ENCODE peak calls at places on chromosomes 12 and 14, in nine cellular contexts. One of them, this sample, is unnamed.

GRCh38 chr14:80930836-80931389 is 10.6 kb downstream of the CEP128 start:
- DNase-seq in A549: peak
- DNase-seq in CD4-positive, alpha-beta T cell: peak
- DNase-seq in stomach: no peak
- DNase-seq in WERI-Rb-1: no peak
- DNase-seq in progenitor cell of endocrine pancreas: no peak
- DNase-seq in mucosa of descending colon: no peak
- DNase-seq in CD14-positive monocyte: peak
- DNase-seq in left ventricle myocardium inferior: no peak
- DNase-seq in this sample: peak

GRCh38 chr12:110704750-110705149 is 15.8 kb upstream of the HVCN1 start:
- DNase-seq in A549: peak
- DNase-seq in CD4-positive, alpha-beta T cell: no peak
- DNase-seq in stomach: peak
- DNase-seq in WERI-Rb-1: peak
- DNase-seq in progenitor cell of endocrine pancreas: peak
- DNase-seq in mucosa of descending colon: no peak
- DNase-seq in CD14-positive monocyte: no peak
- DNase-seq in left ventricle myocardium inferior: no peak
- DNase-seq in this sample: no peak

GRCh38 chr12:62695696-62696095 is 229.1 kb downstream of the MON2 start:
- DNase-seq in A549: no peak
- DNase-seq in CD4-positive, alpha-beta T cell: no peak
- DNase-seq in stomach: no peak
- DNase-seq in WERI-Rb-1: no peak
- DNase-seq in progenitor cell of endocrine pancreas: no peak
- DNase-seq in mucosa of descending colon: no peak
- DNase-seq in CD14-positive monocyte: no peak
- DNase-seq in left ventricle myocardium inferior: no peak
- DNase-seq in this sample: no peak

GRCh38 chr12:62426095-62426488 is 40.5 kb upstream of the MON2 start:
- DNase-seq in A549: no peak
- DNase-seq in CD4-positive, alpha-beta T cell: no peak
- DNase-seq in stomach: no peak
- DNase-seq in WERI-Rb-1: no peak
- DNase-seq in progenitor cell of endocrine pancreas: no peak
- DNase-seq in mucosa of descending colon: no peak
- DNase-seq in CD14-positive monocyte: no peak
- DNase-seq in left ventricle myocardium inferior: no peak
- DNase-seq in this sample: no peak

GRCh38 chr14:96176275-96176674 is 28.4 kb upstream of the BDKRB2 start:
- DNase-seq in A549: no peak
- DNase-seq in CD4-positive, alpha-beta T cell: no peak
- DNase-seq in stomach: no peak
- DNase-seq in WERI-Rb-1: no peak
- DNase-seq in progenitor cell of endocrine pancreas: no peak
- DNase-seq in mucosa of descending colon: no peak
- DNase-seq in CD14-positive monocyte: no peak
- DNase-seq in left ventricle myocardium inferior: no peak
- DNase-seq in this sample: no peak

GRCh38 chr14:50533806-50534205 is 1.4 kb upstream of the MAP4K5 start:
- DNase-seq in A549: no peak
- DNase-seq in CD4-positive, alpha-beta T cell: no peak
- DNase-seq in stomach: no peak
- DNase-seq in WERI-Rb-1: no peak
- DNase-seq in progenitor cell of endocrine pancreas: no peak
- DNase-seq in mucosa of descending colon: no peak
- DNase-seq in CD14-positive monocyte: no peak
- DNase-seq in left ventricle myocardium inferior: no peak
- DNase-seq in this sample: no peak

GRCh38 chr12:56574210-56574609 is 52.6 kb downstream of the RBMS2 start:
- DNase-seq in A549: no peak
- DNase-seq in CD4-positive, alpha-beta T cell: no peak
- DNase-seq in stomach: no peak
- DNase-seq in WERI-Rb-1: no peak
- DNase-seq in progenitor cell of endocrine pancreas: no peak
- DNase-seq in mucosa of descending colon: no peak
- DNase-seq in CD14-positive monocyte: no peak
- DNase-seq in left ventricle myocardium inferior: no peak
- DNase-seq in this sample: no peak

GRCh38 chr12:15276088-15276698 is 46.1 kb upstream of the PTPRO start:
- DNase-seq in A549: peak
- DNase-seq in CD4-positive, alpha-beta T cell: no peak
- DNase-seq in stomach: no peak
- DNase-seq in WERI-Rb-1: peak
- DNase-seq in progenitor cell of endocrine pancreas: no peak
- DNase-seq in mucosa of descending colon: no peak
- DNase-seq in CD14-positive monocyte: no peak
- DNase-seq in left ventricle myocardium inferior: no peak
- DNase-seq in this sample: no peak

DNA sequence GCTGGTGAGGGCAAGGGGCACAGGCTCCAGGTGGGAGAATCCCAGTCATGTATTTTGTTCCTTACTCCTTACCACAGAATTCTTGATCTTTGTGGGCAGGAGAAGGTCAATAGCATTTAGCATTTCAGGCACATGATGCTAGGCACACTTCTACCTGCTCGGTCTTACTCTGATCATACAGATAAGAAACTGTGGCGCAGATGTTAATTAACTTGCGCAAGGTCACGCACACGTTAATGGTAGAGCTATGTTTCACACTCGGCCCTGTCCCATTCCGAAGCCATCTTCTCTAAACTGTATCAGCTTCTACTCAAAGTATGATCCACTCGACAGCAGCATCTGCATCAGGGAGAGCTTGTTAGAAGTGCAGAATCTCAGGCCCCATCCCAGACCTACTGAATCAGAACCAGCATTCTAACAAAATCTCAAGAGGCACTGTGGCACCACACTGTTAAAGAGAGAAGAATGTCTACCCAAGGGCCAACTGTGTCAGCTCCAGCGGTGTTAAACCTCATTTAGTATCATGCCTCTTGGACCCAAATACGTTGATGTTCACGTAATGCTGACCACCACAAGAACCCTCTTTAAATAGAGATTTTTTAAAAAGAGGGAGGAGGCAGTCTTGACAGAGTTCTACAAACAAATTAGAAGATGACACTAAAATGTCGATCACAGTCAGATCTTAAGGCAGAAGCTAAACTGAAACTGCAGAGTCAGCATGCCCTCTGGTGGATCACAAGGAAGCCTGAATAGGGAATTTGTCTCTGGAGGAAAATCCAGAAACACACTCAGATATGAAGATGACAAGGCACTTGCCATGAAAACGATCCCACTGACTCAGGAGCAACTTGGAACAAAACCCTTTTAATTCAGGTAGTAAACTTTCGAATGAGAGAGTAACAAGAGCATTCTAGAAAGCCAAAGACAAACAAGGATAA is 7.3 kb downstream of the STXBP6 start:
- DNase-seq in A549: peak
- DNase-seq in CD4-positive, alpha-beta T cell: no peak
- DNase-seq in stomach: no peak
- DNase-seq in WERI-Rb-1: no peak
- DNase-seq in progenitor cell of endocrine pancreas: no peak
- DNase-seq in mucosa of descending colon: no peak
- DNase-seq in CD14-positive monocyte: no peak
- DNase-seq in left ventricle myocardium inferior: no peak
- DNase-seq in this sample: no peak
- TF ChIP-seq CTCF in A549: peak
- TF ChIP-seq CTCF in CD4-positive, alpha-beta T cell: no peak
- TF ChIP-seq CTCF in stomach: no peak
- TF ChIP-seq CTCF in WERI-Rb-1: no peak
- TF ChIP-seq CTCF in progenitor cell of endocrine pancreas: peak
- TF ChIP-seq CTCF in mucosa of descending colon: peak
- TF ChIP-seq CTCF in CD14-positive monocyte: no peak
- TF ChIP-seq CTCF in left ventricle myocardium inferior: peak
- TF ChIP-seq CTCF in this sample: no peak

GRCh38 chr12:32400114-32400672 is 835 bp downstream of the FGD4 start:
- DNase-seq in A549: peak
- DNase-seq in CD4-positive, alpha-beta T cell: no peak
- DNase-seq in stomach: peak
- DNase-seq in WERI-Rb-1: peak
- DNase-seq in progenitor cell of endocrine pancreas: no peak
- DNase-seq in mucosa of descending colon: peak
- DNase-seq in CD14-positive monocyte: no peak
- DNase-seq in left ventricle myocardium inferior: no peak
- DNase-seq in this sample: no peak

GRCh38 chr12:32400866-32401265 is 1.5 kb downstream of the FGD4 start:
- DNase-seq in A549: no peak
- DNase-seq in CD4-positive, alpha-beta T cell: no peak
- DNase-seq in stomach: no peak
- DNase-seq in WERI-Rb-1: no peak
- DNase-seq in progenitor cell of endocrine pancreas: no peak
- DNase-seq in mucosa of descending colon: no peak
- DNase-seq in CD14-positive monocyte: no peak
- DNase-seq in left ventricle myocardium inferior: no peak
- DNase-seq in this sample: no peak

GRCh38 chr12:32399045-32399372 is 349 bp upstream of the FGD4 start:
- DNase-seq in A549: no peak
- DNase-seq in CD4-positive, alpha-beta T cell: no peak
- DNase-seq in stomach: no peak
- DNase-seq in WERI-Rb-1: no peak
- DNase-seq in progenitor cell of endocrine pancreas: no peak
- DNase-seq in mucosa of descending colon: no peak
- DNase-seq in CD14-positive monocyte: no peak
- DNase-seq in left ventricle myocardium inferior: no peak
- DNase-seq in this sample: no peak

GRCh38 chr12:32399373-32400113 is at the start of gene FGD4:
- DNase-seq in A549: peak
- DNase-seq in CD4-positive, alpha-beta T cell: peak
- DNase-seq in stomach: peak
- DNase-seq in WERI-Rb-1: peak
- DNase-seq in progenitor cell of endocrine pancreas: peak
- DNase-seq in mucosa of descending colon: peak
- DNase-seq in CD14-positive monocyte: peak
- DNase-seq in left ventricle myocardium inferior: peak
- DNase-seq in this sample: peak

DNA sequence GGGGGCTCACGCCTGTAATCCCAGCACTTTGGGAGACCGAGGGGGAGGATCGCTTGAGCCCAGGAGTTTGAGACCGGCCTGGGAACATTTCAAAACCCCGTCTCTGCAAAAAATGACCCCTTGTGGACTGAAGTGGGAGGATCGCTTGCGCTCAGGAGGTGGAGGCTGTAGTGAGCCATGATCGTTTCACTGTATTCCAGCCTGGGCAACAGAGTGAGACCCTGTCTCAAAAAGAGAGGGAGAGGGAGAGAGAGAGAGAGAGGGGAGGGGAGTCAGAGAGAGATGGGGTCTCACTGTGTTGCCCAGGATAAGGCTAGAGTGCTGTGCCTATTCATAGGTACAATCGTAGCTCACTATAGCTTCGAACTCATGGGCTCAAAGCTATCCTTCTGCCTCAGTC is 2.8 kb downstream of the FGD4 start:
- DNase-seq in A549: no peak
- DNase-seq in CD4-positive, alpha-beta T cell: no peak
- DNase-seq in stomach: no peak
- DNase-seq in WERI-Rb-1: no peak
- DNase-seq in progenitor cell of endocrine pancreas: no peak
- DNase-seq in mucosa of descending colon: no peak
- DNase-seq in CD14-positive monocyte: no peak
- DNase-seq in left ventricle myocardium inferior: no peak
- DNase-seq in this sample: no peak
- TF ChIP-seq CTCF in A549: no peak
- TF ChIP-seq CTCF in CD4-positive, alpha-beta T cell: no peak
- TF ChIP-seq CTCF in stomach: no peak
- TF ChIP-seq CTCF in WERI-Rb-1: no peak
- TF ChIP-seq CTCF in progenitor cell of endocrine pancreas: peak
- TF ChIP-seq CTCF in mucosa of descending colon: no peak
- TF ChIP-seq CTCF in CD14-positive monocyte: no peak
- TF ChIP-seq CTCF in left ventricle myocardium inferior: no peak
- TF ChIP-seq CTCF in this sample: no peak

GRCh38 chr12:121626853-121627623 is 708 bp downstream of the ORAI1 start:
- DNase-seq in A549: peak
- DNase-seq in CD4-positive, alpha-beta T cell: peak
- DNase-seq in stomach: peak
- DNase-seq in WERI-Rb-1: peak
- DNase-seq in progenitor cell of endocrine pancreas: peak
- DNase-seq in mucosa of descending colon: peak
- DNase-seq in CD14-positive monocyte: no peak
- DNase-seq in left ventricle myocardium inferior: peak
- DNase-seq in this sample: peak

GRCh38 chr12:121628037-121628436 is 1.7 kb downstream of the ORAI1 start:
- DNase-seq in A549: no peak
- DNase-seq in CD4-positive, alpha-beta T cell: no peak
- DNase-seq in stomach: peak
- DNase-seq in WERI-Rb-1: peak
- DNase-seq in progenitor cell of endocrine pancreas: no peak
- DNase-seq in mucosa of descending colon: peak
- DNase-seq in CD14-positive monocyte: no peak
- DNase-seq in left ventricle myocardium inferior: no peak
- DNase-seq in this sample: peak

GRCh38 chr12:121630791-121631190 is 4.5 kb downstream of the ORAI1 start:
- DNase-seq in A549: no peak
- DNase-seq in CD4-positive, alpha-beta T cell: no peak
- DNase-seq in stomach: no peak
- DNase-seq in WERI-Rb-1: no peak
- DNase-seq in progenitor cell of endocrine pancreas: no peak
- DNase-seq in mucosa of descending colon: no peak
- DNase-seq in CD14-positive monocyte: no peak
- DNase-seq in left ventricle myocardium inferior: no peak
- DNase-seq in this sample: no peak

GRCh38 chr12:121628536-121628935 is 2.2 kb downstream of the ORAI1 start:
- DNase-seq in A549: no peak
- DNase-seq in CD4-positive, alpha-beta T cell: no peak
- DNase-seq in stomach: no peak
- DNase-seq in WERI-Rb-1: no peak
- DNase-seq in progenitor cell of endocrine pancreas: no peak
- DNase-seq in mucosa of descending colon: no peak
- DNase-seq in CD14-positive monocyte: no peak
- DNase-seq in left ventricle myocardium inferior: no peak
- DNase-seq in this sample: peak

GRCh38 chr12:121626087-121626852 is at the start of gene ORAI1:
- DNase-seq in A549: peak
- DNase-seq in CD4-positive, alpha-beta T cell: peak
- DNase-seq in stomach: peak
- DNase-seq in WERI-Rb-1: peak
- DNase-seq in progenitor cell of endocrine pancreas: peak
- DNase-seq in mucosa of descending colon: peak
- DNase-seq in CD14-positive monocyte: peak
- DNase-seq in left ventricle myocardium inferior: peak
- DNase-seq in this sample: peak
- TF ChIP-seq CTCF in A549: peak
- TF ChIP-seq CTCF in CD4-positive, alpha-beta T cell: no peak
- TF ChIP-seq CTCF in stomach: no peak
- TF ChIP-seq CTCF in WERI-Rb-1: no peak
- TF ChIP-seq CTCF in progenitor cell of endocrine pancreas: peak
- TF ChIP-seq CTCF in mucosa of descending colon: peak
- TF ChIP-seq CTCF in CD14-positive monocyte: no peak
- TF ChIP-seq CTCF in left ventricle myocardium inferior: peak
- TF ChIP-seq CTCF in this sample: no peak

DNA sequence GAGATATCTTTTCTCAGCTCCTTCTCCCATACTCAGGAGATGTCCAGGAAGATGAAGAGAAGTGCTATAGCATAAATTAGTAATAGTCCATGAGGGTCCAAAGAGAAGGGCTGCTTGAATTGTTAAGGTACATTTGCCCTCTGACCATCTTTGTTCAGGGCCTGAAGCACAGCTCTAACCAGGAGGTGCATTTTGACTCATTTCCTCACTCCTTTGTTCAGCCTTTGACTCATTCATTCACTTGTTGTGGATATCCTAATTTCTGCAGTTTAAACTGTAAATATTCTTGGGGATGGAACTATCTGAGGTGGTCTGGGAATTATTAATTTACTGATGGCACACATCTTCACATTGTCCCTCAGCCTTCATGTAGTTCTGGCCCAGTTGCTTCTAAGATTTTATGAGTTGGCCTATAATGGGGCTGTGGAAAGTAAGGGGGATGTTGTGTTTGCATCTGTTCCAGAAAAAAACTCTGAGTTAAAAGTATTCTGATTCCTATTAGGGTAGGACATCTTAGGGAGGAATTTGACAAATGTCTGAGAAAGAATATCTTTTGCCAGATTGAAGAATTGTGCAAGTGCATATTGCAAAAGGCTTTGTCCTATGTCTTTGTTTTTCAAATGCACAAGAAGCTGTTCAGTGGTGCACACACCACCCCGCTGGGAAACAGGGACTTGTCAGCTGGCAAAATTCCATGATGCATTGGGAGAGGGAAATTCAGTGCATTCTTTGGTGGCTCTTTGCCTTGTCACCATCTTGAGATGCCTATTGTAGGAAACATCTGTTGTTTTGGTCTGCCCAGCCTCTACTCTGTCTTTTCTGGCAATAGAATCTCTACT is 22.1 kb downstream of the SMOC1 start:
- DNase-seq in A549: no peak
- DNase-seq in CD4-positive, alpha-beta T cell: no peak
- DNase-seq in stomach: no peak
- DNase-seq in WERI-Rb-1: no peak
- DNase-seq in progenitor cell of endocrine pancreas: no peak
- DNase-seq in mucosa of descending colon: no peak
- DNase-seq in CD14-positive monocyte: no peak
- DNase-seq in left ventricle myocardium inferior: no peak
- DNase-seq in this sample: no peak
- TF ChIP-seq CTCF in A549: no peak
- TF ChIP-seq CTCF in CD4-positive, alpha-beta T cell: no peak
- TF ChIP-seq CTCF in stomach: no peak
- TF ChIP-seq CTCF in WERI-Rb-1: no peak
- TF ChIP-seq CTCF in progenitor cell of endocrine pancreas: no peak
- TF ChIP-seq CTCF in mucosa of descending colon: no peak
- TF ChIP-seq CTCF in CD14-positive monocyte: no peak
- TF ChIP-seq CTCF in left ventricle myocardium inferior: no peak
- TF ChIP-seq CTCF in this sample: no peak